ENCODE peak calls at places on chromosomes 4 and X, in nine cellular contexts. One of them, this sample, is unnamed.

GRCh38 chr4:6742989-6743388 is 27.0 kb downstream of the BLOC1S4 start:
- DNase-seq in sigmoid colon: no peak
- DNase-seq in activated T-cell treated with anti-CD3 and anti-CD28 coated beads for 1 hour: no peak
- DNase-seq in SK-MEL-5: no peak
- DNase-seq in NCI-H1694: no peak
- DNase-seq in central memory CD8-positive, alpha-beta T cell: no peak
- DNase-seq in AG20443: no peak
- DNase-seq in brain microvascular endothelial cell: no peak
- DNase-seq in AG08395: no peak
- DNase-seq in this sample: no peak

GRCh38 chr4:8472689-8473197 is 32.2 kb downstream of the TRMT44 start:
- DNase-seq in sigmoid colon: peak
- DNase-seq in NCI-H1694: no peak
- DNase-seq in activated T-cell treated with anti-CD3 and anti-CD28 coated beads for 1 hour: no peak
- DNase-seq in AG20443: peak
- DNase-seq in brain microvascular endothelial cell: peak
- DNase-seq in SK-MEL-5: no peak
- DNase-seq in AG08395: peak
- DNase-seq in central memory CD8-positive, alpha-beta T cell: no peak
- DNase-seq in this sample: peak

GRCh38 chr4:128855656-128856055 is 46.2 kb downstream of the JADE1 start:
- DNase-seq in AG08395: no peak
- DNase-seq in brain microvascular endothelial cell: no peak
- DNase-seq in SK-MEL-5: no peak
- DNase-seq in activated T-cell treated with anti-CD3 and anti-CD28 coated beads for 1 hour: no peak
- DNase-seq in NCI-H1694: no peak
- DNase-seq in sigmoid colon: no peak
- DNase-seq in central memory CD8-positive, alpha-beta T cell: no peak
- DNase-seq in AG20443: no peak
- DNase-seq in this sample: no peak

GRCh38 chrX:41108007-41108683 is 22.9 kb downstream of the USP9X start:
- DNase-seq in brain microvascular endothelial cell: no peak
- DNase-seq in central memory CD8-positive, alpha-beta T cell: no peak
- DNase-seq in sigmoid colon: no peak
- DNase-seq in activated T-cell treated with anti-CD3 and anti-CD28 coated beads for 1 hour: no peak
- DNase-seq in AG08395: no peak
- DNase-seq in AG20443: no peak
- DNase-seq in SK-MEL-5: no peak
- DNase-seq in NCI-H1694: no peak
- DNase-seq in this sample: peak

GRCh38 chr4:55173580-55173979 is 48.2 kb upstream of the KDR start:
- DNase-seq in SK-MEL-5: no peak
- DNase-seq in NCI-H1694: no peak
- DNase-seq in sigmoid colon: no peak
- DNase-seq in AG08395: peak
- DNase-seq in central memory CD8-positive, alpha-beta T cell: no peak
- DNase-seq in AG20443: peak
- DNase-seq in activated T-cell treated with anti-CD3 and anti-CD28 coated beads for 1 hour: no peak
- DNase-seq in brain microvascular endothelial cell: peak
- DNase-seq in this sample: peak

GRCh38 chrX:131046596-131046995 is 11.6 kb upstream of the ARHGAP36 start:
- DNase-seq in AG20443: no peak
- DNase-seq in central memory CD8-positive, alpha-beta T cell: no peak
- DNase-seq in NCI-H1694: no peak
- DNase-seq in brain microvascular endothelial cell: no peak
- DNase-seq in SK-MEL-5: no peak
- DNase-seq in AG08395: no peak
- DNase-seq in activated T-cell treated with anti-CD3 and anti-CD28 coated beads for 1 hour: no peak
- DNase-seq in sigmoid colon: no peak
- DNase-seq in this sample: no peak

GRCh38 chrX:50801135-50801534 is 12.9 kb downstream of the SHROOM4 start:
- DNase-seq in activated T-cell treated with anti-CD3 and anti-CD28 coated beads for 1 hour: no peak
- DNase-seq in sigmoid colon: no peak
- DNase-seq in AG08395: no peak
- DNase-seq in AG20443: no peak
- DNase-seq in SK-MEL-5: no peak
- DNase-seq in NCI-H1694: no peak
- DNase-seq in central memory CD8-positive, alpha-beta T cell: no peak
- DNase-seq in brain microvascular endothelial cell: no peak
- DNase-seq in this sample: no peak

GRCh38 chr4:101367201-101367600 is 19.9 kb upstream of the PPP3CA start:
- DNase-seq in AG20443: peak
- DNase-seq in brain microvascular endothelial cell: peak
- DNase-seq in central memory CD8-positive, alpha-beta T cell: no peak
- DNase-seq in SK-MEL-5: no peak
- DNase-seq in sigmoid colon: no peak
- DNase-seq in activated T-cell treated with anti-CD3 and anti-CD28 coated beads for 1 hour: no peak
- DNase-seq in AG08395: peak
- DNase-seq in NCI-H1694: no peak
- DNase-seq in this sample: peak

GRCh38 chr4:98627477-98627876 is 30.9 kb downstream of the TSPAN5 start:
- DNase-seq in sigmoid colon: no peak
- DNase-seq in SK-MEL-5: no peak
- DNase-seq in central memory CD8-positive, alpha-beta T cell: no peak
- DNase-seq in NCI-H1694: no peak
- DNase-seq in AG20443: no peak
- DNase-seq in activated T-cell treated with anti-CD3 and anti-CD28 coated beads for 1 hour: no peak
- DNase-seq in AG08395: no peak
- DNase-seq in brain microvascular endothelial cell: no peak
- DNase-seq in this sample: peak

GRCh38 chrX:37686348-37686736 is 751 bp downstream of the XK start:
- DNase-seq in sigmoid colon: no peak
- DNase-seq in AG08395: no peak
- DNase-seq in activated T-cell treated with anti-CD3 and anti-CD28 coated beads for 1 hour: no peak
- DNase-seq in brain microvascular endothelial cell: no peak
- DNase-seq in AG20443: no peak
- DNase-seq in SK-MEL-5: no peak
- DNase-seq in NCI-H1694: no peak
- DNase-seq in central memory CD8-positive, alpha-beta T cell: no peak
- DNase-seq in this sample: no peak

GRCh38 chr4:123832173-123833026 is 435.8 kb downstream of the SPRY1 start:
- DNase-seq in sigmoid colon: peak
- DNase-seq in brain microvascular endothelial cell: peak
- DNase-seq in SK-MEL-5: peak
- DNase-seq in activated T-cell treated with anti-CD3 and anti-CD28 coated beads for 1 hour: no peak
- DNase-seq in central memory CD8-positive, alpha-beta T cell: no peak
- DNase-seq in NCI-H1694: no peak
- DNase-seq in AG20443: peak
- DNase-seq in AG08395: peak
- DNase-seq in this sample: peak

GRCh38 chr4:4787421-4787820 is 72.0 kb upstream of the MSX1 start:
- DNase-seq in brain microvascular endothelial cell: no peak
- DNase-seq in SK-MEL-5: no peak
- DNase-seq in NCI-H1694: no peak
- DNase-seq in sigmoid colon: no peak
- DNase-seq in AG20443: no peak
- DNase-seq in central memory CD8-positive, alpha-beta T cell: no peak
- DNase-seq in activated T-cell treated with anti-CD3 and anti-CD28 coated beads for 1 hour: no peak
- DNase-seq in AG08395: no peak
- DNase-seq in this sample: no peak

GRCh38 chr4:42655921-42656735 is 777 bp downstream of the ATP8A1 start:
- DNase-seq in brain microvascular endothelial cell: no peak
- DNase-seq in central memory CD8-positive, alpha-beta T cell: peak
- DNase-seq in sigmoid colon: peak
- DNase-seq in SK-MEL-5: no peak
- DNase-seq in AG08395: no peak
- DNase-seq in NCI-H1694: no peak
- DNase-seq in AG20443: peak
- DNase-seq in activated T-cell treated with anti-CD3 and anti-CD28 coated beads for 1 hour: peak
- DNase-seq in this sample: no peak

GRCh38 chrX:47218280-47218919 is at the start of gene CDK16:
- DNase-seq in SK-MEL-5: peak
- DNase-seq in brain microvascular endothelial cell: peak
- DNase-seq in AG08395: peak
- DNase-seq in sigmoid colon: peak
- DNase-seq in AG20443: peak
- DNase-seq in NCI-H1694: peak
- DNase-seq in central memory CD8-positive, alpha-beta T cell: peak
- DNase-seq in activated T-cell treated with anti-CD3 and anti-CD28 coated beads for 1 hour: peak
- DNase-seq in this sample: peak

GRCh38 chr4:24824720-24825119 is 29.3 kb downstream of the SOD3 start:
- DNase-seq in SK-MEL-5: no peak
- DNase-seq in AG20443: no peak
- DNase-seq in AG08395: no peak
- DNase-seq in brain microvascular endothelial cell: no peak
- DNase-seq in sigmoid colon: no peak
- DNase-seq in NCI-H1694: no peak
- DNase-seq in activated T-cell treated with anti-CD3 and anti-CD28 coated beads for 1 hour: no peak
- DNase-seq in central memory CD8-positive, alpha-beta T cell: no peak
- DNase-seq in this sample: no peak

GRCh38 chr4:54658321-54659093 is 750 bp downstream of the KIT start:
- DNase-seq in sigmoid colon: no peak
- DNase-seq in NCI-H1694: peak
- DNase-seq in AG08395: peak
- DNase-seq in SK-MEL-5: peak
- DNase-seq in brain microvascular endothelial cell: peak
- DNase-seq in activated T-cell treated with anti-CD3 and anti-CD28 coated beads for 1 hour: no peak
- DNase-seq in central memory CD8-positive, alpha-beta T cell: no peak
- DNase-seq in AG20443: peak
- DNase-seq in this sample: peak

GRCh38 chrX:70466968-70467367 is 22.3 kb downstream of the DLG3 start:
- DNase-seq in activated T-cell treated with anti-CD3 and anti-CD28 coated beads for 1 hour: no peak
- DNase-seq in AG08395: no peak
- DNase-seq in sigmoid colon: no peak
- DNase-seq in central memory CD8-positive, alpha-beta T cell: no peak
- DNase-seq in SK-MEL-5: no peak
- DNase-seq in NCI-H1694: no peak
- DNase-seq in brain microvascular endothelial cell: no peak
- DNase-seq in AG20443: no peak
- DNase-seq in this sample: no peak

GRCh38 chrX:39996561-39996960 is 101.2 kb downstream of the BCOR start:
- DNase-seq in AG20443: no peak
- DNase-seq in NCI-H1694: no peak
- DNase-seq in AG08395: no peak
- DNase-seq in SK-MEL-5: no peak
- DNase-seq in sigmoid colon: no peak
- DNase-seq in activated T-cell treated with anti-CD3 and anti-CD28 coated beads for 1 hour: no peak
- DNase-seq in central memory CD8-positive, alpha-beta T cell: no peak
- DNase-seq in brain microvascular endothelial cell: no peak
- DNase-seq in this sample: no peak

GRCh38 chr4:90889171-90889570 is 762.0 kb downstream of the CCSER1 start:
- DNase-seq in brain microvascular endothelial cell: no peak
- DNase-seq in AG20443: no peak
- DNase-seq in central memory CD8-positive, alpha-beta T cell: no peak
- DNase-seq in sigmoid colon: no peak
- DNase-seq in NCI-H1694: no peak
- DNase-seq in SK-MEL-5: no peak
- DNase-seq in AG08395: no peak
- DNase-seq in activated T-cell treated with anti-CD3 and anti-CD28 coated beads for 1 hour: no peak
- DNase-seq in this sample: peak

GRCh38 chrX:78514852-78515251 is 144.3 kb downstream of the RTL3 start:
- DNase-seq in central memory CD8-positive, alpha-beta T cell: no peak
- DNase-seq in SK-MEL-5: no peak
- DNase-seq in AG08395: no peak
- DNase-seq in activated T-cell treated with anti-CD3 and anti-CD28 coated beads for 1 hour: no peak
- DNase-seq in sigmoid colon: no peak
- DNase-seq in NCI-H1694: no peak
- DNase-seq in AG20443: no peak
- DNase-seq in brain microvascular endothelial cell: no peak
- DNase-seq in this sample: peak

GRCh38 chr4:150242820-150243458 is 164.7 kb downstream of the DCLK2 start:
- DNase-seq in brain microvascular endothelial cell: peak
- DNase-seq in activated T-cell treated with anti-CD3 and anti-CD28 coated beads for 1 hour: no peak
- DNase-seq in sigmoid colon: no peak
- DNase-seq in central memory CD8-positive, alpha-beta T cell: no peak
- DNase-seq in AG20443: peak
- DNase-seq in AG08395: peak
- DNase-seq in NCI-H1694: peak
- DNase-seq in SK-MEL-5: peak
- DNase-seq in this sample: peak

GRCh38 chrX:56268888-56269287 is 36.7 kb downstream of the KLF8 start:
- DNase-seq in AG08395: no peak
- DNase-seq in NCI-H1694: no peak
- DNase-seq in central memory CD8-positive, alpha-beta T cell: no peak
- DNase-seq in activated T-cell treated with anti-CD3 and anti-CD28 coated beads for 1 hour: no peak
- DNase-seq in SK-MEL-5: no peak
- DNase-seq in AG20443: no peak
- DNase-seq in sigmoid colon: no peak
- DNase-seq in brain microvascular endothelial cell: peak
- DNase-seq in this sample: no peak

GRCh38 chrX:153929576-153929975 is 3.5 kb upstream of the ARHGAP4 start:
- DNase-seq in SK-MEL-5: no peak
- DNase-seq in AG08395: no peak
- DNase-seq in sigmoid colon: no peak
- DNase-seq in AG20443: no peak
- DNase-seq in NCI-H1694: no peak
- DNase-seq in activated T-cell treated with anti-CD3 and anti-CD28 coated beads for 1 hour: no peak
- DNase-seq in brain microvascular endothelial cell: no peak
- DNase-seq in central memory CD8-positive, alpha-beta T cell: no peak
- DNase-seq in this sample: no peak

GRCh38 chr4:127957105-127957504 is 7.9 kb downstream of the MFSD8 start:
- DNase-seq in brain microvascular endothelial cell: no peak
- DNase-seq in AG20443: no peak
- DNase-seq in activated T-cell treated with anti-CD3 and anti-CD28 coated beads for 1 hour: no peak
- DNase-seq in central memory CD8-positive, alpha-beta T cell: no peak
- DNase-seq in AG08395: no peak
- DNase-seq in sigmoid colon: no peak
- DNase-seq in SK-MEL-5: no peak
- DNase-seq in NCI-H1694: no peak
- DNase-seq in this sample: no peak

GRCh38 chr4:176090115-176090514 is 24.5 kb downstream of the WDR17 start:
- DNase-seq in activated T-cell treated with anti-CD3 and anti-CD28 coated beads for 1 hour: no peak
- DNase-seq in NCI-H1694: no peak
- DNase-seq in AG08395: no peak
- DNase-seq in AG20443: no peak
- DNase-seq in central memory CD8-positive, alpha-beta T cell: no peak
- DNase-seq in brain microvascular endothelial cell: no peak
- DNase-seq in SK-MEL-5: no peak
- DNase-seq in sigmoid colon: no peak
- DNase-seq in this sample: no peak

GRCh38 chr4:116401293-116401692 is 684.1 kb downstream of the TRAM1L1 start:
- DNase-seq in central memory CD8-positive, alpha-beta T cell: no peak
- DNase-seq in AG20443: no peak
- DNase-seq in AG08395: no peak
- DNase-seq in SK-MEL-5: no peak
- DNase-seq in brain microvascular endothelial cell: no peak
- DNase-seq in NCI-H1694: no peak
- DNase-seq in activated T-cell treated with anti-CD3 and anti-CD28 coated beads for 1 hour: no peak
- DNase-seq in sigmoid colon: no peak
- DNase-seq in this sample: no peak

GRCh38 chr4:141155586-141155985 is 22.3 kb upstream of the RNF150 start:
- DNase-seq in brain microvascular endothelial cell: no peak
- DNase-seq in activated T-cell treated with anti-CD3 and anti-CD28 coated beads for 1 hour: no peak
- DNase-seq in NCI-H1694: no peak
- DNase-seq in central memory CD8-positive, alpha-beta T cell: no peak
- DNase-seq in SK-MEL-5: no peak
- DNase-seq in AG08395: no peak
- DNase-seq in sigmoid colon: no peak
- DNase-seq in AG20443: peak
- DNase-seq in this sample: no peak

GRCh38 chrX:24207826-24208225 is 58.3 kb downstream of the ZFX start:
- DNase-seq in activated T-cell treated with anti-CD3 and anti-CD28 coated beads for 1 hour: no peak
- DNase-seq in brain microvascular endothelial cell: no peak
- DNase-seq in sigmoid colon: no peak
- DNase-seq in AG20443: no peak
- DNase-seq in NCI-H1694: no peak
- DNase-seq in central memory CD8-positive, alpha-beta T cell: no peak
- DNase-seq in SK-MEL-5: no peak
- DNase-seq in AG08395: no peak
- DNase-seq in this sample: peak

GRCh38 chr4:2858451-2859217 is 15.0 kb downstream of the ADD1 start:
- DNase-seq in central memory CD8-positive, alpha-beta T cell: no peak
- DNase-seq in AG20443: peak
- DNase-seq in AG08395: peak
- DNase-seq in activated T-cell treated with anti-CD3 and anti-CD28 coated beads for 1 hour: no peak
- DNase-seq in sigmoid colon: no peak
- DNase-seq in NCI-H1694: no peak
- DNase-seq in brain microvascular endothelial cell: peak
- DNase-seq in SK-MEL-5: no peak
- DNase-seq in this sample: peak

GRCh38 chr4:14855719-14856075 is 146.6 kb upstream of the CPEB2 start:
- DNase-seq in AG20443: no peak
- DNase-seq in sigmoid colon: no peak
- DNase-seq in NCI-H1694: no peak
- DNase-seq in central memory CD8-positive, alpha-beta T cell: no peak
- DNase-seq in activated T-cell treated with anti-CD3 and anti-CD28 coated beads for 1 hour: no peak
- DNase-seq in SK-MEL-5: no peak
- DNase-seq in AG08395: no peak
- DNase-seq in brain microvascular endothelial cell: no peak
- DNase-seq in this sample: no peak

GRCh38 chr4:28654618-28655017 is 1794.0 kb downstream of the STIM2 start:
- DNase-seq in SK-MEL-5: no peak
- DNase-seq in brain microvascular endothelial cell: no peak
- DNase-seq in AG08395: no peak
- DNase-seq in NCI-H1694: no peak
- DNase-seq in sigmoid colon: no peak
- DNase-seq in AG20443: no peak
- DNase-seq in central memory CD8-positive, alpha-beta T cell: no peak
- DNase-seq in activated T-cell treated with anti-CD3 and anti-CD28 coated beads for 1 hour: no peak
- DNase-seq in this sample: no peak

This sample was measured in fibroblast of lung.